ENCODE peak calls at places on chromosomes 11 and 22, in seven cellular contexts. N is adrenal gland, I is Calu3, S is lower lobe of right lung, E is GM13977, V is IMR-90, L is lower leg skin. W is an unnamed sample.
A peak's percentile ranks its signal among the peaks of the same experiment; 100 is the strongest.

GRCh38 chr11:114440971-114441810 is 1.9 kb downstream of the REXO2 start:
- DNase-seq in N (no peak), S (no peak), V (no peak), E (no peak), I (no peak), L (no peak), W (no peak)

GRCh38 chr11:88310246-88310645 is 27.3 kb downstream of the CTSC start:
- DNase-seq in E (no peak), V (peak; percentile 43), N (no peak), S (no peak), I (no peak), L (no peak), W (no peak)

GRCh38 chr11:13215157-13215556 is 62.4 kb upstream of the BMAL1 start:
- DNase-seq in E (no peak), S (no peak), N (no peak), V (peak; percentile 95), I (no peak), L (no peak), W (no peak)

GRCh38 chr11:114353448-114353847 is 46.9 kb downstream of the C11orf71 start:
- DNase-seq in I (no peak), V (peak; percentile 46), N (no peak), S (no peak), E (no peak), L (no peak), W (no peak)

GRCh38 chr11:111465400-111465799 is 46.8 kb downstream of the BTG4 start:
- DNase-seq in E (no peak), I (no peak), S (no peak), L (no peak), V (peak; percentile 84), N (no peak), W (no peak)

GRCh38 chr22:33922268-33922667 is 2.0 kb upstream of the LARGE1 start:
- DNase-seq in V (peak; percentile 34), N (no peak), S (no peak), I (peak; percentile 13), E (no peak), L (peak; percentile 16), W (peak; percentile 78)

GRCh38 chr11:2926611-2927492 is 2.4 kb downstream of the PHLDA2 start:
- DNase-seq in I (no peak), S (peak; percentile 37), N (no peak), E (no peak), V (no peak), L (no peak), W (peak; percentile 68)

GRCh38 chr11:117796456-117797428 is at the start of gene DSCAML1:
- DNase-seq in L (no peak), I (no peak), E (peak; percentile 71), S (no peak), N (no peak), V (no peak), W (no peak)

GRCh38 chr11:34570584-34570983 is 50.3 kb upstream of the EHF start:
- DNase-seq in S (no peak), N (no peak), L (peak; percentile 47), V (peak; percentile 8), I (no peak), E (no peak), W (no peak)

GRCh38 chr22:40024201-40025061 is 29.7 kb downstream of the FAM83F start:
- DNase-seq in E (peak; percentile 88), I (peak; percentile 82), N (peak; percentile 66), L (no peak), S (peak; percentile 82), V (peak; percentile 51), W (peak; percentile 90)

GRCh38 chr22:45317551-45318167 is 7.9 kb downstream of the FAM118A start:
- DNase-seq in I (peak; percentile 45), V (peak; percentile 37), L (peak; percentile 63), S (no peak), N (no peak), E (no peak), W (no peak)

GRCh38 chr22:21753374-21754111 is 17.9 kb upstream of the YPEL1 start:
- DNase-seq in S (no peak), I (no peak), E (no peak), V (no peak), L (no peak), N (no peak), W (no peak)

GRCh38 chr11:66685276-66686099 is 7.8 kb upstream of the RBM4B start:
- DNase-seq in N (no peak), V (no peak), E (no peak), I (no peak), L (no peak), S (no peak), W (peak; percentile 71)

GRCh38 chr11:62449451-62449851 is 30.6 kb downstream of the SCGB1A1 start:
- DNase-seq in S (no peak), L (no peak), E (no peak), V (no peak), I (peak; percentile 48), N (no peak), W (no peak)

GRCh38 chr22:27438271-27438980 is 363.1 kb downstream of the MN1 start:
- DNase-seq in S (no peak), I (peak; percentile 29), E (no peak), V (peak; percentile 9), N (no peak), L (no peak), W (no peak)

GRCh38 chr11:123570939-123571590 is 83.4 kb downstream of the SCN3B start:
- DNase-seq in E (no peak), S (no peak), I (no peak), L (no peak), V (no peak), N (no peak), W (no peak)

GRCh38 chr11:2870460-2870859 is 15.1 kb downstream of the CDKN1C start:
- DNase-seq in E (no peak), I (no peak), V (no peak), N (no peak), S (no peak), L (no peak), W (no peak)

GRCh38 chr11:15603208-15603607 is 488.5 kb downstream of the INSC start:
- DNase-seq in I (no peak), E (no peak), L (peak; percentile 18), S (no peak), V (no peak), N (no peak), W (no peak)

DNA sequence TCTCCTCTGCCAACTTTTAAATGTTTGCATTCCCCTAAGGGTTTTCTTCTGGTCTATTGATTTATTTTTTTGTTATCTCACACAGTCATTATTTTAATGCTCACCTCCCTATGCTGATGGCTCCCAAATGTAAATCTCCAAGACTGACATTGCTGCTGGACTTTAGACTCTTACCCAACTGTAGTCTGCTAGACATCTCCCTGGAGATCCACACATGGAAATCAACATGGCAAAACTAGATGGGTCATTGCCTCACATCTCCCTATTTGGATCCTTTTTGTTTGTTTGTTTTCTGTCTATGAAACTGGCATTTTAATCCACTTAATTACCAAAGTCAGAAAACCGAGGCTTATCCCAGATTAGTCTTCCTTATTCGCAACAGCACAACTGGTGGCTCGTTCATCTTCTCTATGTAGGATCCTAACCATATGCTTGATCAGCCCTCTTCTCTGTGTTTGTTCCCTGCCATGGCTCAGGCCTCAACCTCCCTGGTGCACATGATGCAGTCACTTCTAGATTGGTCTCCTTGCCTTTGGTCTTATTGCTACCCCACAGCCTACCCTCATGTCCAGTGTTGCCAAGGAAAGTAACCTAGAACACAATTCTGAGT is 37.3 kb downstream of the SC5D start:
- DNase-seq in E (no peak), N (no peak), L (no peak), S (no peak), V (no peak), I (no peak), W (no peak)
- TF ChIP-seq CTCF in E (no peak), N (no peak), L (no peak), S (no peak), V (no peak), I (no peak), W (no peak)

DNA sequence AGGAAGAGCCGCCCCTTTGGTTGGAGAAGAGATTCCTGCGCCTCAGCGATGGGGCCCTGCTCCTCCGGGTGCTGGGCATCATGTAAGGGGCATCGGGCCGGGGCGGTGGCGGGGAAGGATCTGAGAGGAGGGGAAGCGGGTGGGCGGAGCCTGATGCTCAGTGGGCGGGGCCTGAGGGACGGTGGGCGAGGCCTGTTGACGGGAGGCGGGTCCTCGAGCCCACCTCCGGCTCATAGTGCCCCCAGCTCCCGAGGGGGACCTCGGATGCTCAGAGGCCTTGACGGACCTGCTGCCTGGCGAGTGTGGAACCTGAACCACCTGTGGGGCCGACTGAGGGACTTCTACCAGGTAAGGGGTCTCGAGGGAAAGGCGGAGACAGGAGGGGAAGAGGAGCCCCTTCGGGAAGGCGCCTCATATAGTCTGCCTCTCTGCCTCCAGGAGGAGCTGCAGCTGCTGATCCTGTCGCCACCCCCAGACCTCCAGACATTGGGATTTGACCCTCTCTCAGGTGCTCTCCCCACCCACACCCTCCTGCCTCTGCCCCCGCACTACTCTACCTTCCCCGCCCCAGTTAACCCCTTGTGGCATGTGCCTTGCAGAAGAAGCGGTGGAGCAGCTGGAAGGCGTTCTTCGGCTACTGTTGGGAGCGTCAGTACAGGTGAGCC is 799 bp downstream of the CCDC88B start:
- DNase-seq in N (no peak), V (no peak), L (no peak), I (no peak), S (peak; percentile 83), E (peak; percentile 85), W (peak; percentile 96)
- TF ChIP-seq CTCF in N (no peak), V (no peak), L (no peak), I (no peak), S (no peak), E (no peak), W (no peak)

DNA sequence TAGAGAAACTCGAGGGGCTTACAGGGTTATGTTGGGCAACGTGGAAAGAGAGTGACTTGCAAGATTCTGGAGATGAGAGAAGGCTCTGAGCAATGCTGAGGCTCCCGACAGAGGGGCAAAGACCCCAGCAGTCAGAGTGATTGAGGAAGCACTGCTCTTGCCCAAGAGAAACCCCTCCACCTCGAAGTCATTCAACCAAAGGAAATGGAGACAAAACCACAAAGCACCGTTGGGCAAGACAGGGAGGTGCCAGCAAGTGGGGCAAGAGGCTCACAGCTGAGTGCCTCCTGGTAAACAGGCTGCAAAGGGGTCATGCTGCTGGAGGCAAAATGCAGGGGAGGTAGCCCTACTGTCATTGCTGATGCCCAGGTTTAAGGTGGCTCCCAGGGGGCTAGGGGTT is 17.9 kb upstream of the MYH9 start:
- DNase-seq in L (no peak), S (peak; percentile 80), E (no peak), N (no peak), V (no peak), I (peak; percentile 40), W (peak; percentile 92)
- TF ChIP-seq CTCF in L (no peak), S (no peak), E (no peak), N (no peak), V (no peak), I (no peak), W (no peak)

DNA sequence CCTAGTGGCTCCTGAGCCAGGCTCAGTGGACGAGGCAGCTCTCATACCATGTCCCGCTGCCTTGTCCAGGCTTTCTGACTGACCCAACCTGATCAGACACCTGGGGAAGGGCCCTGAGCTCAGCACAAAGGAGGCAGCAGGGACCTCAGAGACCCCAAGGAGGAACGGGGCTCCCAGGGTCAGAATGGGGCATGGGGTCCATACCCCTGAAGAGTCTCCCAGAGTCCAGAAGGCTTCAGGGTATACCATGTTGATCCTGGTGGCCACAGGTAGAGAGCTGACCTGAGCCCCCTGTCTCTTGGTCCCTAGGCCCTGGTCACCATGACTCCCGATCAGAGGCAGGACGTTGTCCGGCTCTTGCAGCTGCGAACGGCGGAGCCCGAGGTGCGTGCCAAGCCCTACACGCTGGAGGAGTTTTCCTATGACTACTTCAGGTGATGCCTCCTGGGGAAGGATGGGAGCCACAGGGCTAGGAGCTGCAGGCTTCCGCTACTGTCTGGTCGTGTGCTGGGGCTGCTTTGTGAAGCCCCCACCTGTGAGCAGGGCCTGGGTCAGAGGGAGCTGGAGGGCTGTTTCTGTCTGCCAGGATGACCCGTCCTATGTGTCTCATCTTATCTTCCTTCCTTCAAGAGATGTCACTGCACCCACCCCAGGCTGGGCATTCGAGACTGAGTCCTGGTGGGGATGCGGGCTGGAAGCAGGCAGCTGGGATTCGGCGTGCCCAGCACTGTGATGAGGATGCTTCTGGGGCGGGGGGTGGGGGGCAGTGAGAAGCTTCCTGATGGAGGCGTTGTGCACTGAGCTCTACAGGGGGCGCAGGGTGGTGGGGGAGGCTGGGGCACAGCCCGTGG is 74.2 kb downstream of the MYO7A start:
- DNase-seq in N (peak; percentile 11), S (peak; percentile 38), I (no peak), L (no peak), E (no peak), V (no peak), W (peak; percentile 52)
- TF ChIP-seq CTCF in N (no peak), S (no peak), I (no peak), L (no peak), E (no peak), V (no peak), W (no peak)